ENCODE peak calls at places on chromosome 7, in six cellular contexts. B, S, U, O, P and Q are unnamed samples.

GRCh38 chr7:142808802-142809583 is 38.2 kb downstream of the PRSS2 start:
- DNase-seq in O (no peak), S (no peak), P (no peak), B (no peak), U (peak), Q (peak)

GRCh38 chr7:27129729-27130539 is 623 bp downstream of the HOXA4 start:
- DNase-seq in S (no peak), O (no peak), P (peak), U (no peak), B (peak), Q (peak)

GRCh38 chr7:139582130-139582650 is 58.7 kb downstream of the CLEC2L start:
- DNase-seq in O (no peak), S (no peak), B (no peak), P (no peak), U (no peak), Q (no peak)

GRCh38 chr7:137606061-137606674 is 240.6 kb downstream of the DGKI start:
- DNase-seq in U (peak), P (peak), S (no peak), B (no peak), O (no peak), Q (peak)

GRCh38 chr7:140639366-140640053 is 1.1 kb downstream of the DENND2A start:
- DNase-seq in U (peak), P (peak), B (no peak), O (no peak), S (no peak), Q (peak)

GRCh38 chr7:137670521-137671064 is 176.2 kb downstream of the DGKI start:
- DNase-seq in B (no peak), U (peak), P (peak), S (no peak), O (no peak), Q (peak)

GRCh38 chr7:129841465-129841864 is 111.3 kb downstream of the UBE2H start:
- DNase-seq in S (no peak), P (no peak), U (no peak), B (no peak), O (no peak), Q (peak)

GRCh38 chr7:137681657-137682562 is 164.9 kb downstream of the DGKI start:
- DNase-seq in O (no peak), B (no peak), S (no peak), P (peak), U (peak), Q (peak)

GRCh38 chr7:50308301-50309129 is 4.0 kb downstream of the IKZF1 start:
- DNase-seq in S (no peak), U (no peak), P (no peak), O (no peak), B (no peak), Q (no peak)

GRCh38 chr7:158384746-158385145 is 202.9 kb downstream of the PTPRN2 start:
- DNase-seq in O (no peak), S (no peak), U (no peak), P (no peak), B (no peak), Q (no peak)

GRCh38 chr7:98807306-98807880 is 62.4 kb downstream of the TMEM130 start:
- DNase-seq in P (no peak), O (no peak), U (no peak), S (no peak), B (no peak), Q (no peak)

GRCh38 chr7:30226593-30227268 is 57.7 kb upstream of the ZNRF2 start:
- DNase-seq in U (no peak), S (no peak), P (peak), B (peak), O (peak), Q (no peak)

GRCh38 chr7:13989138-13989943 is at the start of gene ETV1:
- DNase-seq in O (peak), S (peak), P (peak), U (peak), B (peak), Q (peak)

GRCh38 chr7:157690833-157691382 is 354.1 kb downstream of the DNAJB6 start:
- DNase-seq in O (peak), S (peak), P (no peak), U (no peak), B (peak), Q (peak)

GRCh38 chr7:141974831-141975230 is 1.3 kb upstream of the TAS2R38 start:
- DNase-seq in U (no peak), P (peak), S (no peak), B (no peak), O (no peak), Q (no peak)

GRCh38 chr7:96701258-96701657 is 8.4 kb downstream of the SEM1 start:
- DNase-seq in O (no peak), P (no peak), S (no peak), U (no peak), B (no peak), Q (no peak)

GRCh38 chr7:18873674-18874341 is 243.6 kb downstream of the TWIST1 start:
- DNase-seq in S (peak), B (no peak), O (peak), P (no peak), U (peak), Q (peak)

GRCh38 chr7:50676754-50677153 is 105.9 kb downstream of the GRB10 start:
- DNase-seq in U (no peak), S (no peak), O (no peak), B (no peak), P (no peak), Q (no peak)

GRCh38 chr7:143337216-143337615 is 21.3 kb downstream of the CLCN1 start:
- DNase-seq in S (no peak), U (no peak), B (no peak), O (no peak), P (no peak), Q (no peak)

GRCh38 chr7:2315787-2316186 is 1.5 kb upstream of the SNX8 start:
- DNase-seq in U (no peak), P (no peak), B (no peak), S (no peak), O (no peak), Q (no peak)
- H4K91ac ChIP-seq in U (no peak), P (no peak), B (no peak), S (no peak), O (no peak), Q (no peak)

GRCh38 chr7:112207765-112208164 is 1.3 kb downstream of the ZNF277 start:
- DNase-seq in U (no peak), O (no peak), B (no peak), P (no peak), S (no peak), Q (no peak)

GRCh38 chr7:112204776-112205347 is 1.3 kb downstream of the DOCK4 start:
- DNase-seq in P (peak), O (no peak), U (no peak), B (no peak), S (no peak), Q (peak)

GRCh38 chr7:112205348-112206237 is 606 bp downstream of the DOCK4 start:
- DNase-seq in O (peak), P (no peak), U (peak), B (peak), S (peak), Q (peak)

GRCh38 chr7:112207106-112207592 is 654 bp downstream of the ZNF277 start:
- DNase-seq in S (no peak), P (no peak), B (no peak), U (no peak), O (no peak), Q (peak)

GRCh38 chr7:112206238-112207105 is at the start of the genes DOCK4 and ZNF277:
- DNase-seq in S (peak), O (peak), P (peak), B (peak), U (peak), Q (peak)
- H3K23ac ChIP-seq in S (peak), O (no peak), P (no peak), B (no peak), U (peak), Q (no peak)

GRCh38 chr7:107690611-107691010 is 30.0 kb downstream of the SLC26A4 start:
- DNase-seq in U (peak), P (peak), S (no peak), O (no peak), B (no peak), Q (no peak)
- H2BK120ac ChIP-seq in U (no peak), P (no peak), S (no peak), O (no peak), B (no peak), Q (no peak)

GRCh38 chr7:150703209-150703608 is 13.2 kb upstream of the GIMAP1 start:
- DNase-seq in U (no peak), O (no peak), P (no peak), S (no peak), B (no peak), Q (no peak)
- H4K91ac ChIP-seq in U (no peak), O (no peak), P (no peak), S (no peak), B (no peak), Q (no peak)

GRCh38 chr7:37448637-37449331 is at the start of gene ELMO1:
- DNase-seq in S (peak), U (peak), P (peak), B (peak), O (peak), Q (peak)
- H3K23ac ChIP-seq in S (peak), U (no peak), P (no peak), B (no peak), O (no peak), Q (no peak)

GRCh38 chr7:659996-660395 is 66.5 kb upstream of the DNAAF5 start:
- DNase-seq in U (no peak), S (no peak), O (no peak), P (no peak), B (no peak), Q (no peak)
- H2BK120ac ChIP-seq in U (no peak), S (no peak), O (no peak), P (no peak), B (no peak), Q (no peak)

GRCh38 chr7:34042406-34042805 is 137.1 kb downstream of the BMPER start:
- DNase-seq in O (no peak), B (no peak), P (peak), U (peak), S (no peak), Q (peak)
- H4K91ac ChIP-seq in O (no peak), B (no peak), P (no peak), U (peak), S (no peak), Q (no peak)

GRCh38 chr7:12670759-12671545 is 16.5 kb upstream of the ARL4A start:
- DNase-seq in U (peak), P (no peak), O (no peak), B (no peak), S (no peak), Q (no peak)
- H3K23ac ChIP-seq in U (peak), P (no peak), O (no peak), B (no peak), S (no peak), Q (no peak)

GRCh38 chr7:52639126-52639525 is 396.3 kb upstream of the POM121L12 start:
- DNase-seq in U (no peak), O (peak), S (peak), B (no peak), P (no peak), Q (no peak)

GRCh38 chr7:52639981-52640380 is 395.5 kb upstream of the POM121L12 start:
- DNase-seq in S (no peak), B (no peak), O (no peak), P (no peak), U (no peak), Q (no peak)

DNA sequence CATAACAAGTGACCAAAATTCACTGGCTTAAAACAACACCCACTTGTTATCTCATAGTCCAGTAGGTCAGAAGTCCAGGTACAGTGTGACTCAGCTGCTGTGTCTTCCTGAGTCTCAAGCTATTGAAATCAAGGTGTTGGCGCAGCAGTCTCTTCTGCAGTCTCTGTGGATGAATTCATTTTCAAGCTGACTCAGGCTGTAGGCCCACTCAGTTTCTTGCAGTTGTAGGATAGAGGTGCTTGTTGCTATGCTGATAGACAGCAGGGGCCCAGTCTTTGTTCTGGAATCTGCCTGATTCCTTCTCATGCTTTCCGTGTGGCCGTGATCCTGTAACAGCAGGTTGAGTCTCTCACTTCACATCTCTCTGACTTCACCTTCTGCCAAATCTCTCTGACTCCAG is 400.4 kb upstream of the POM121L12 start:
- DNase-seq in P (peak), B (no peak), O (no peak), U (no peak), S (no peak), Q (no peak)
- H2BK120ac ChIP-seq in P (peak), B (no peak), O (no peak), U (no peak), S (no peak), Q (no peak)